ENCODE peak calls at places on chromosomes 16 and 17, in seven cellular contexts. One of them, this sample, is unnamed.

GRCh38 chr17:8492121-8492520 is 56.4 kb downstream of the NDEL1 start:
- DNase-seq in T-helper 1 cell: no peak
- DNase-seq in right cardiac atrium: no peak
- DNase-seq in WTC11: no peak
- DNase-seq in bronchial epithelial cell: no peak
- DNase-seq in stimulated activated CD4-positive, alpha-beta T cell treated with anti-CD3 and anti-CD28 coated beads, Interleukin-4, amount 100 ng/mL, for 1 hour: no peak
- DNase-seq in activated T-helper 9 cell treated with anti-CD3 and anti-CD28 coated beads, Interleukin-2, amount 50 U/mL, for 16 hours: no peak
- DNase-seq in this sample: no peak

GRCh38 chr17:2816688-2817087 is 20.4 kb downstream of the RAP1GAP2 start:
- DNase-seq in T-helper 1 cell: no peak
- DNase-seq in right cardiac atrium: no peak
- DNase-seq in WTC11: no peak
- DNase-seq in bronchial epithelial cell: no peak
- DNase-seq in stimulated activated CD4-positive, alpha-beta T cell treated with anti-CD3 and anti-CD28 coated beads, Interleukin-4, amount 100 ng/mL, for 1 hour: no peak
- DNase-seq in activated T-helper 9 cell treated with anti-CD3 and anti-CD28 coated beads, Interleukin-2, amount 50 U/mL, for 16 hours: no peak
- DNase-seq in this sample: no peak

GRCh38 chr16:84308120-84308519 is 13.4 kb downstream of the WFDC1 start:
- DNase-seq in T-helper 1 cell: no peak
- DNase-seq in right cardiac atrium: peak
- DNase-seq in WTC11: peak
- DNase-seq in bronchial epithelial cell: peak
- DNase-seq in stimulated activated CD4-positive, alpha-beta T cell treated with anti-CD3 and anti-CD28 coated beads, Interleukin-4, amount 100 ng/mL, for 1 hour: peak
- DNase-seq in activated T-helper 9 cell treated with anti-CD3 and anti-CD28 coated beads, Interleukin-2, amount 50 U/mL, for 16 hours: no peak
- DNase-seq in this sample: peak

GRCh38 chr17:59811209-59811608 is 81.5 kb downstream of the TUBD1 start:
- DNase-seq in T-helper 1 cell: no peak
- DNase-seq in right cardiac atrium: no peak
- DNase-seq in WTC11: no peak
- DNase-seq in bronchial epithelial cell: no peak
- DNase-seq in stimulated activated CD4-positive, alpha-beta T cell treated with anti-CD3 and anti-CD28 coated beads, Interleukin-4, amount 100 ng/mL, for 1 hour: no peak
- DNase-seq in activated T-helper 9 cell treated with anti-CD3 and anti-CD28 coated beads, Interleukin-2, amount 50 U/mL, for 16 hours: no peak
- DNase-seq in this sample: no peak

GRCh38 chr16:84648595-84649510 is 542 bp downstream of the KLHL36 start:
- DNase-seq in T-helper 1 cell: peak
- DNase-seq in right cardiac atrium: peak
- DNase-seq in WTC11: peak
- DNase-seq in bronchial epithelial cell: no peak
- DNase-seq in stimulated activated CD4-positive, alpha-beta T cell treated with anti-CD3 and anti-CD28 coated beads, Interleukin-4, amount 100 ng/mL, for 1 hour: peak
- DNase-seq in activated T-helper 9 cell treated with anti-CD3 and anti-CD28 coated beads, Interleukin-2, amount 50 U/mL, for 16 hours: peak
- DNase-seq in this sample: no peak

GRCh38 chr17:80646328-80646727 is 101.7 kb downstream of the RPTOR start:
- DNase-seq in T-helper 1 cell: no peak
- DNase-seq in right cardiac atrium: peak
- DNase-seq in WTC11: no peak
- DNase-seq in bronchial epithelial cell: no peak
- DNase-seq in stimulated activated CD4-positive, alpha-beta T cell treated with anti-CD3 and anti-CD28 coated beads, Interleukin-4, amount 100 ng/mL, for 1 hour: no peak
- DNase-seq in activated T-helper 9 cell treated with anti-CD3 and anti-CD28 coated beads, Interleukin-2, amount 50 U/mL, for 16 hours: no peak
- DNase-seq in this sample: peak

GRCh38 chr16:53510704-53511070 is 7.7 kb upstream of the AKTIP start:
- DNase-seq in T-helper 1 cell: no peak
- DNase-seq in right cardiac atrium: no peak
- DNase-seq in WTC11: no peak
- DNase-seq in bronchial epithelial cell: no peak
- DNase-seq in stimulated activated CD4-positive, alpha-beta T cell treated with anti-CD3 and anti-CD28 coated beads, Interleukin-4, amount 100 ng/mL, for 1 hour: no peak
- DNase-seq in activated T-helper 9 cell treated with anti-CD3 and anti-CD28 coated beads, Interleukin-2, amount 50 U/mL, for 16 hours: no peak
- DNase-seq in this sample: no peak

GRCh38 chr16:81429045-81429521 is 15.5 kb upstream of the CMIP start:
- DNase-seq in T-helper 1 cell: no peak
- DNase-seq in right cardiac atrium: peak
- DNase-seq in WTC11: peak
- DNase-seq in bronchial epithelial cell: no peak
- DNase-seq in stimulated activated CD4-positive, alpha-beta T cell treated with anti-CD3 and anti-CD28 coated beads, Interleukin-4, amount 100 ng/mL, for 1 hour: no peak
- DNase-seq in activated T-helper 9 cell treated with anti-CD3 and anti-CD28 coated beads, Interleukin-2, amount 50 U/mL, for 16 hours: no peak
- DNase-seq in this sample: no peak

GRCh38 chr17:31684901-31685300 is 174.1 kb downstream of the COPRS start:
- DNase-seq in T-helper 1 cell: no peak
- DNase-seq in right cardiac atrium: no peak
- DNase-seq in WTC11: no peak
- DNase-seq in bronchial epithelial cell: no peak
- DNase-seq in stimulated activated CD4-positive, alpha-beta T cell treated with anti-CD3 and anti-CD28 coated beads, Interleukin-4, amount 100 ng/mL, for 1 hour: no peak
- DNase-seq in activated T-helper 9 cell treated with anti-CD3 and anti-CD28 coated beads, Interleukin-2, amount 50 U/mL, for 16 hours: no peak
- DNase-seq in this sample: no peak

GRCh38 chr17:42039794-42040763 is 10.3 kb downstream of the C17orf113 start:
- DNase-seq in T-helper 1 cell: no peak
- DNase-seq in right cardiac atrium: peak
- DNase-seq in WTC11: no peak
- DNase-seq in bronchial epithelial cell: no peak
- DNase-seq in stimulated activated CD4-positive, alpha-beta T cell treated with anti-CD3 and anti-CD28 coated beads, Interleukin-4, amount 100 ng/mL, for 1 hour: no peak
- DNase-seq in activated T-helper 9 cell treated with anti-CD3 and anti-CD28 coated beads, Interleukin-2, amount 50 U/mL, for 16 hours: no peak
- DNase-seq in this sample: no peak

GRCh38 chr17:12402963-12403622 is 262.6 kb upstream of the MYOCD start:
- DNase-seq in T-helper 1 cell: no peak
- DNase-seq in right cardiac atrium: no peak
- DNase-seq in WTC11: no peak
- DNase-seq in bronchial epithelial cell: peak
- DNase-seq in stimulated activated CD4-positive, alpha-beta T cell treated with anti-CD3 and anti-CD28 coated beads, Interleukin-4, amount 100 ng/mL, for 1 hour: no peak
- DNase-seq in activated T-helper 9 cell treated with anti-CD3 and anti-CD28 coated beads, Interleukin-2, amount 50 U/mL, for 16 hours: no peak
- DNase-seq in this sample: no peak

GRCh38 chr17:50630524-50631194 is 4.0 kb upstream of the ABCC3 start:
- DNase-seq in T-helper 1 cell: peak
- DNase-seq in right cardiac atrium: peak
- DNase-seq in WTC11: peak
- DNase-seq in bronchial epithelial cell: peak
- DNase-seq in stimulated activated CD4-positive, alpha-beta T cell treated with anti-CD3 and anti-CD28 coated beads, Interleukin-4, amount 100 ng/mL, for 1 hour: peak
- DNase-seq in activated T-helper 9 cell treated with anti-CD3 and anti-CD28 coated beads, Interleukin-2, amount 50 U/mL, for 16 hours: peak
- DNase-seq in this sample: peak

GRCh38 chr16:7313170-7313569 is 19.5 kb upstream of the RBFOX1 start:
- DNase-seq in T-helper 1 cell: no peak
- DNase-seq in right cardiac atrium: no peak
- DNase-seq in WTC11: no peak
- DNase-seq in bronchial epithelial cell: no peak
- DNase-seq in stimulated activated CD4-positive, alpha-beta T cell treated with anti-CD3 and anti-CD28 coated beads, Interleukin-4, amount 100 ng/mL, for 1 hour: no peak
- DNase-seq in activated T-helper 9 cell treated with anti-CD3 and anti-CD28 coated beads, Interleukin-2, amount 50 U/mL, for 16 hours: no peak
- DNase-seq in this sample: no peak